ENCODE peak calls at places on chromosomes 3 and 15, in five cellular contexts. One of them, this sample, is unnamed.
A peak's percentile ranks its signal among the peaks of the same experiment; 100 is the strongest.

GRCh38 chr15:29518442-29518841 is 248.8 kb upstream of the NSMCE3 start:
- DNase-seq in progenitor cell of endocrine pancreas: no peak
- DNase-seq in fibroblast of the aortic adventitia: no peak
- DNase-seq in psoas muscle: no peak
- DNase-seq in A549: no peak
- DNase-seq in this sample: no peak

GRCh38 chr3:177579419-177579818 is 382.1 kb upstream of the TBL1XR1 start:
- DNase-seq in progenitor cell of endocrine pancreas: no peak
- DNase-seq in fibroblast of the aortic adventitia: no peak
- DNase-seq in psoas muscle: no peak
- DNase-seq in A549: no peak
- DNase-seq in this sample: peak; percentile 51

GRCh38 chr3:124600765-124601164 is 129.5 kb upstream of the UMPS start:
- DNase-seq in progenitor cell of endocrine pancreas: no peak
- DNase-seq in fibroblast of the aortic adventitia: no peak
- DNase-seq in psoas muscle: no peak
- DNase-seq in A549: no peak
- DNase-seq in this sample: no peak

GRCh38 chr3:43866529-43867353 is 176.0 kb downstream of the ABHD5 start:
- DNase-seq in progenitor cell of endocrine pancreas: no peak
- DNase-seq in fibroblast of the aortic adventitia: peak; percentile 84
- DNase-seq in psoas muscle: no peak
- DNase-seq in A549: peak; percentile 91
- DNase-seq in this sample: peak; percentile 91

GRCh38 chr3:133977568-133977967 is 52.2 kb downstream of the SLCO2A1 start:
- DNase-seq in progenitor cell of endocrine pancreas: no peak
- DNase-seq in fibroblast of the aortic adventitia: no peak
- DNase-seq in psoas muscle: no peak
- DNase-seq in A549: no peak
- DNase-seq in this sample: no peak

GRCh38 chr3:118977671-118978392 is 56.8 kb downstream of the IGSF11 start:
- DNase-seq in progenitor cell of endocrine pancreas: no peak
- DNase-seq in fibroblast of the aortic adventitia: no peak
- DNase-seq in psoas muscle: peak; percentile 42
- DNase-seq in A549: no peak
- DNase-seq in this sample: no peak

GRCh38 chr3:155292693-155293092 is 790 bp downstream of the STRIT1 start:
- DNase-seq in progenitor cell of endocrine pancreas: no peak
- DNase-seq in fibroblast of the aortic adventitia: no peak
- DNase-seq in psoas muscle: no peak
- DNase-seq in A549: no peak
- DNase-seq in this sample: no peak

GRCh38 chr15:69074843-69075224 is 60.3 kb downstream of the NOX5 start:
- DNase-seq in progenitor cell of endocrine pancreas: no peak
- DNase-seq in fibroblast of the aortic adventitia: no peak
- DNase-seq in psoas muscle: no peak
- DNase-seq in A549: no peak
- DNase-seq in this sample: peak; percentile 40

GRCh38 chr3:63228087-63228486 is 50.0 kb upstream of the SYNPR start:
- DNase-seq in progenitor cell of endocrine pancreas: no peak
- DNase-seq in fibroblast of the aortic adventitia: no peak
- DNase-seq in psoas muscle: no peak
- DNase-seq in A549: no peak
- DNase-seq in this sample: no peak

GRCh38 chr15:67941643-67942315 is 101.9 kb upstream of the RNU6-1 start:
- DNase-seq in progenitor cell of endocrine pancreas: no peak
- DNase-seq in fibroblast of the aortic adventitia: peak; percentile 40
- DNase-seq in psoas muscle: no peak
- DNase-seq in A549: no peak
- DNase-seq in this sample: no peak

GRCh38 chr3:49427581-49427980 is 1.5 kb downstream of the NICN1 start:
- DNase-seq in progenitor cell of endocrine pancreas: no peak
- DNase-seq in fibroblast of the aortic adventitia: no peak
- DNase-seq in psoas muscle: peak; percentile 6
- DNase-seq in A549: no peak
- DNase-seq in this sample: no peak

GRCh38 chr15:34436956-34437442 is 609 bp downstream of the GOLGA8A start:
- DNase-seq in progenitor cell of endocrine pancreas: peak; percentile 42
- DNase-seq in fibroblast of the aortic adventitia: peak; percentile 25
- DNase-seq in psoas muscle: peak; percentile 66
- DNase-seq in A549: no peak
- DNase-seq in this sample: peak; percentile 34

GRCh38 chr3:143978263-143978631 is 6.6 kb downstream of the DIPK2A start:
- DNase-seq in progenitor cell of endocrine pancreas: no peak
- DNase-seq in fibroblast of the aortic adventitia: no peak
- DNase-seq in psoas muscle: no peak
- DNase-seq in A549: no peak
- DNase-seq in this sample: no peak

GRCh38 chr3:101851072-101851471 is 1.8 kb downstream of the NFKBIZ start:
- DNase-seq in progenitor cell of endocrine pancreas: no peak
- DNase-seq in fibroblast of the aortic adventitia: no peak
- DNase-seq in psoas muscle: no peak
- DNase-seq in A549: no peak
- DNase-seq in this sample: no peak

GRCh38 chr15:49418811-49419210 is 4.2 kb upstream of the FGF7 start:
- DNase-seq in progenitor cell of endocrine pancreas: no peak
- DNase-seq in fibroblast of the aortic adventitia: no peak
- DNase-seq in psoas muscle: no peak
- DNase-seq in A549: no peak
- DNase-seq in this sample: peak; percentile 54

GRCh38 chr15:60548101-60548500 is 69.2 kb upstream of the ICE2 start:
- DNase-seq in progenitor cell of endocrine pancreas: no peak
- DNase-seq in fibroblast of the aortic adventitia: no peak
- DNase-seq in psoas muscle: no peak
- DNase-seq in A549: no peak
- DNase-seq in this sample: no peak

GRCh38 chr3:112653209-112653871 is 12.4 kb upstream of the CCDC80 start:
- DNase-seq in progenitor cell of endocrine pancreas: no peak
- DNase-seq in fibroblast of the aortic adventitia: peak; percentile 98
- DNase-seq in psoas muscle: no peak
- DNase-seq in A549: peak; percentile 92
- DNase-seq in this sample: peak; percentile 91

GRCh38 chr3:52685705-52686691 is at the start of the genes GNL3 and PBRM1:
- DNase-seq in progenitor cell of endocrine pancreas: peak; percentile 87
- DNase-seq in fibroblast of the aortic adventitia: peak; percentile 93
- DNase-seq in psoas muscle: peak; percentile 97
- DNase-seq in A549: peak; percentile 71
- DNase-seq in this sample: peak; percentile 96

GRCh38 chr3:144636833-144637232 is 665.2 kb downstream of the DIPK2A start:
- DNase-seq in progenitor cell of endocrine pancreas: no peak
- DNase-seq in fibroblast of the aortic adventitia: no peak
- DNase-seq in psoas muscle: no peak
- DNase-seq in A549: peak; percentile 1
- DNase-seq in this sample: no peak

GRCh38 chr3:177816667-177817208 is 619.5 kb upstream of the TBL1XR1 start:
- DNase-seq in progenitor cell of endocrine pancreas: no peak
- DNase-seq in fibroblast of the aortic adventitia: peak; percentile 85
- DNase-seq in psoas muscle: no peak
- DNase-seq in A549: peak; percentile 9
- DNase-seq in this sample: peak; percentile 38

GRCh38 chr3:144677118-144677517 is 705.5 kb downstream of the DIPK2A start:
- DNase-seq in progenitor cell of endocrine pancreas: no peak
- DNase-seq in fibroblast of the aortic adventitia: peak; percentile 25
- DNase-seq in psoas muscle: no peak
- DNase-seq in A549: no peak
- DNase-seq in this sample: peak; percentile 38

GRCh38 chr15:64864080-64864479 is 22.4 kb downstream of the PLEKHO2 start:
- DNase-seq in progenitor cell of endocrine pancreas: no peak
- DNase-seq in fibroblast of the aortic adventitia: no peak
- DNase-seq in psoas muscle: no peak
- DNase-seq in A549: no peak
- DNase-seq in this sample: no peak

DNA sequence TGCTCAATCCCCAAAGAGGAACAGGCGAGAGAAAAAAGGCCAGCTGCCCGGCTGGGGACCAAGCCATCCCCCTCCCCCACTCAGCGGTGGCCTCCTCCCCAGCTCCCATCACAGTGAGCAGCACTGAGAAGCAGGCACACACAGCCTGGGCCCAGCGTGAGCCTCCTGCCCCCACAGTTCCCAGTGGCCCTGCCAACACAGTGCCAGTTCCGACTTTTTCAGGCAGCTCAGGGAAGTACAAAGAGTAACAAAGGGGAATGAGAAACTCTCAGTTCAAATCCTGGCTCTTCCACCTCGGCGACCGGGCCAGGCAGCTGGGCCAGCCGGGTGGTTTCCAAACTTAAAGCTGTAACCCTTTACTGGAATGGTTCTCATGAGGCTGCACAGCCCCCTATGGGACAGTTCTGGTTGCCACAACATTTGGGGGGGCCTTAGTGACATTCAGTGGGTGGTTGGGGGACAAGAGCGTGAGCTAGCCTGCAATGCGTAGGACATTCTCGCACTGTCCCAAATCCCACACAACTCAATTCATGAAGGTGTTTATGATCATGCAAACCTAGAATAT is 18.4 kb downstream of the TNK2 start:
- DNase-seq in progenitor cell of endocrine pancreas: no peak
- DNase-seq in fibroblast of the aortic adventitia: no peak
- DNase-seq in psoas muscle: peak; percentile 73
- DNase-seq in A549: no peak
- DNase-seq in this sample: no peak
- TF ChIP-seq CTCF in progenitor cell of endocrine pancreas: no peak
- TF ChIP-seq CTCF in fibroblast of the aortic adventitia: no peak
- TF ChIP-seq CTCF in psoas muscle: no peak
- TF ChIP-seq CTCF in A549: no peak
- TF ChIP-seq CTCF in this sample: no peak

GRCh38 chr3:33883538-33884203 is 85.2 kb downstream of the PDCD6IP start:
- DNase-seq in progenitor cell of endocrine pancreas: no peak
- DNase-seq in fibroblast of the aortic adventitia: peak; percentile 71
- DNase-seq in psoas muscle: no peak
- DNase-seq in A549: peak; percentile 21
- DNase-seq in this sample: peak; percentile 64

GRCh38 chr3:33885496-33885895 is 87.1 kb downstream of the PDCD6IP start:
- DNase-seq in progenitor cell of endocrine pancreas: no peak
- DNase-seq in fibroblast of the aortic adventitia: no peak
- DNase-seq in psoas muscle: no peak
- DNase-seq in A549: no peak
- DNase-seq in this sample: no peak

GRCh38 chr3:33884701-33885100 is 86.3 kb downstream of the PDCD6IP start:
- DNase-seq in progenitor cell of endocrine pancreas: no peak
- DNase-seq in fibroblast of the aortic adventitia: no peak
- DNase-seq in psoas muscle: no peak
- DNase-seq in A549: no peak
- DNase-seq in this sample: no peak

GRCh38 chr3:33886015-33886414 is 87.6 kb downstream of the PDCD6IP start:
- DNase-seq in progenitor cell of endocrine pancreas: no peak
- DNase-seq in fibroblast of the aortic adventitia: no peak
- DNase-seq in psoas muscle: no peak
- DNase-seq in A549: no peak
- DNase-seq in this sample: peak; percentile 28

GRCh38 chr3:33884204-33884561 is 85.8 kb downstream of the PDCD6IP start:
- DNase-seq in progenitor cell of endocrine pancreas: no peak
- DNase-seq in fibroblast of the aortic adventitia: peak; percentile 63
- DNase-seq in psoas muscle: no peak
- DNase-seq in A549: peak; percentile 37
- DNase-seq in this sample: no peak
- TF ChIP-seq CTCF in progenitor cell of endocrine pancreas: no peak
- TF ChIP-seq CTCF in fibroblast of the aortic adventitia: peak; percentile 76
- TF ChIP-seq CTCF in psoas muscle: peak; percentile 30
- TF ChIP-seq CTCF in A549: peak; percentile 21
- TF ChIP-seq CTCF in this sample: peak; percentile 25

DNA sequence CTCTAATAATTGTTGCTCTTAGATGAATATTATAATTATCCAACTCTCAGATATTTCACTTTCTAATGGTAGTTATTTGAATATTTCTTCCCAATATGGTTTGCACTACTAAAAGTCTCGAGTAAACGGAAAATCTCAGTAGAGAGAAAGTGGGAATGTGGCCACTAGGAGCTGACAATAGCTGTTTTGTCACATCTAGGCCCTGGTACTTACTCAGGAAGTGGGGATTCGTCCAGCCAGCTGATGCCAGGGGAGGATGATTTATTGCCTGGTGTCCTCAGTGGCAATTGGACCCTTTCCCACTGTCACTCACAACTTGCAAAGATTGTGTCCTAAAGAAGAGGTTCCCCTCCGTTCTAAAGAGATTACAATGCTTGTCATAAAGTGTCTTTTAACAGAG is 320.9 kb downstream of the MECOM start:
- DNase-seq in progenitor cell of endocrine pancreas: no peak
- DNase-seq in fibroblast of the aortic adventitia: no peak
- DNase-seq in psoas muscle: no peak
- DNase-seq in A549: no peak
- DNase-seq in this sample: no peak
- TF ChIP-seq CTCF in progenitor cell of endocrine pancreas: no peak
- TF ChIP-seq CTCF in fibroblast of the aortic adventitia: no peak
- TF ChIP-seq CTCF in psoas muscle: no peak
- TF ChIP-seq CTCF in A549: no peak
- TF ChIP-seq CTCF in this sample: no peak

GRCh38 chr3:115169808-115170207 is 22.7 kb upstream of the ZBTB20 start:
- DNase-seq in progenitor cell of endocrine pancreas: no peak
- DNase-seq in fibroblast of the aortic adventitia: peak; percentile 26
- DNase-seq in psoas muscle: no peak
- DNase-seq in A549: no peak
- DNase-seq in this sample: peak; percentile 26
- TF ChIP-seq CTCF in progenitor cell of endocrine pancreas: peak; percentile 10
- TF ChIP-seq CTCF in fibroblast of the aortic adventitia: peak; percentile 17
- TF ChIP-seq CTCF in psoas muscle: peak; percentile 52
- TF ChIP-seq CTCF in A549: peak; percentile 21
- TF ChIP-seq CTCF in this sample: no peak

DNA sequence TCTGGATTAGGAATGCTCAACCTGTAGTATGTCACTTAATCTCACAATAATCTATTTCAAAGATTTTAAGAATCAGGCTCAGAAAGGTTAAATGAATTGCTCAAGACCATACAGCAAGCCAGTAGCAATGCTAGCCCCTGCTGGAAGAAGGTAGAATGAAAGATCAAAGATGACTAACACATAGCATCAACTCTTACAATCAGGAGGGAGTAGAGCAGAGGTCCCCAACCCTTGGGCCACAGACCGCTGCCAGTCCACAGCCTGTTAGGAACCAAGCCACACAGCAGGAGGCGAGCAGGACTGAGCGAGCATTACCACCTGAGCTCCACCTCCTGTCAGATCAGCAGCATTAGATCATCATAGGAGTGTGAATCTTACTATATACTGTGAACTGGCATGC is 15.5 kb upstream of the GATM start:
- DNase-seq in progenitor cell of endocrine pancreas: no peak
- DNase-seq in fibroblast of the aortic adventitia: no peak
- DNase-seq in psoas muscle: no peak
- DNase-seq in A549: no peak
- DNase-seq in this sample: no peak
- TF ChIP-seq CTCF in progenitor cell of endocrine pancreas: peak; percentile 19
- TF ChIP-seq CTCF in fibroblast of the aortic adventitia: peak; percentile 21
- TF ChIP-seq CTCF in psoas muscle: no peak
- TF ChIP-seq CTCF in A549: peak; percentile 16
- TF ChIP-seq CTCF in this sample: no peak

GRCh38 chr15:76340198-76340801 is 3.7 kb downstream of the ISL2 start:
- DNase-seq in progenitor cell of endocrine pancreas: no peak
- DNase-seq in fibroblast of the aortic adventitia: peak; percentile 41
- DNase-seq in psoas muscle: peak; percentile 69
- DNase-seq in A549: no peak
- DNase-seq in this sample: peak; percentile 55
- TF ChIP-seq CTCF in progenitor cell of endocrine pancreas: no peak
- TF ChIP-seq CTCF in fibroblast of the aortic adventitia: no peak
- TF ChIP-seq CTCF in psoas muscle: no peak
- TF ChIP-seq CTCF in A549: no peak
- TF ChIP-seq CTCF in this sample: no peak

DNA sequence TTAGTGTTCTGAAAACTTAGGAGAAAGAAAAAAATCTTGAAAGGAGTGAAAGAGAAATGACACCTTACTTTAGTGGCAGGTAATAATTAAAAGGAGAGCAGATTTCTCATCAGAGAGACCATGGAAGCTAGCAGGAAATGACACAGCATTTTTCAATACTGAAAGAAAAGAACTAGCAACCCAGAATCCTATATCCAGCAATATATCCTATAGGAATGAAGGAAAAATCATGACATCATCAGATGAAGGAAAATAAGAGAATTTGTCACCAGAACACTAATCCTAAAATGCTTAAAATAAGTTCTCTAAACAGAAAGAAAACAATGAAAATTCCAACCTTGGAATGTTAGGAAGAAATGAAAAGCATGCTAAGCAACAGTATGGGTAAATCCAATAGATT is 39.8 kb upstream of the MDFIC2 start:
- DNase-seq in progenitor cell of endocrine pancreas: no peak
- DNase-seq in fibroblast of the aortic adventitia: no peak
- DNase-seq in psoas muscle: no peak
- DNase-seq in A549: no peak
- DNase-seq in this sample: no peak
- TF ChIP-seq CTCF in progenitor cell of endocrine pancreas: no peak
- TF ChIP-seq CTCF in fibroblast of the aortic adventitia: no peak
- TF ChIP-seq CTCF in psoas muscle: no peak
- TF ChIP-seq CTCF in A549: no peak
- TF ChIP-seq CTCF in this sample: no peak

This sample was measured in fibroblast of lung.